ENCODE peak calls at places on chromosomes 7 and 10, in seven cellular contexts. W, A, E, F, O, Z and I are unnamed samples.

GRCh38 chr7:133003052-133003910 is 78.6 kb downstream of the CHCHD3 start:
- DNase-seq in Z (no peak), F (no peak), A (no peak), W (no peak), O (no peak), E (no peak), I (no peak)

GRCh38 chr7:35875292-35875691 is 74.4 kb downstream of the SEPTIN7 start:
- DNase-seq in O (no peak), W (no peak), Z (no peak), A (no peak), F (no peak), E (no peak), I (no peak)

GRCh38 chr7:29289156-29290021 is 94.8 kb downstream of the CHN2 start:
- DNase-seq in E (no peak), O (no peak), W (peak; percentile 63), F (no peak), Z (peak; percentile 33), A (no peak), I (no peak)

GRCh38 chr10:3780056-3780765 is 4.8 kb downstream of the KLF6 start:
- DNase-seq in E (no peak), Z (no peak), W (no peak), A (no peak), O (no peak), F (no peak), I (no peak)

GRCh38 chr10:13271552-13272163 is 28.2 kb downstream of the PHYH start:
- DNase-seq in E (peak; percentile 32), Z (no peak), W (peak; percentile 77), F (no peak), A (peak; percentile 88), O (peak; percentile 91), I (peak; percentile 64)

GRCh38 chr7:98106647-98107312 is at the start of gene LMTK2:
- DNase-seq in W (peak; percentile 81), F (no peak), O (peak; percentile 100), A (peak; percentile 99), Z (peak; percentile 65), E (peak; percentile 73), I (peak; percentile 100)

GRCh38 chr10:18238875-18239485 is 98.8 kb downstream of the CACNB2 start:
- DNase-seq in E (peak; percentile 34), Z (no peak), A (peak; percentile 43), O (no peak), F (no peak), W (peak; percentile 10), I (peak; percentile 46)

GRCh38 chr10:2812631-2813030 is 254.7 kb upstream of the PFKP start:
- DNase-seq in Z (no peak), O (no peak), W (no peak), A (no peak), E (no peak), F (no peak), I (no peak)

GRCh38 chr10:20596065-20596760 is 300.9 kb downstream of the NEBL start:
- DNase-seq in O (no peak), F (no peak), E (no peak), Z (no peak), W (no peak), A (no peak), I (no peak)

GRCh38 chr10:130807721-130808120 is 503.8 kb downstream of the TCERG1L start:
- DNase-seq in W (no peak), O (no peak), F (no peak), E (no peak), A (no peak), Z (no peak), I (no peak)

GRCh38 chr10:44976352-44977198 is 2.0 kb downstream of the DEPP1 start:
- DNase-seq in A (no peak), F (no peak), W (no peak), O (no peak), Z (no peak), E (no peak), I (no peak)

GRCh38 chr10:82211331-82211730 is 336.3 kb downstream of the NRG3 start:
- DNase-seq in Z (no peak), F (no peak), W (no peak), O (no peak), E (no peak), A (no peak), I (no peak)

GRCh38 chr10:125159932-125160855 is at the start of gene CTBP2:
- DNase-seq in O (peak; percentile 68), Z (no peak), W (no peak), E (peak; percentile 44), A (peak; percentile 74), F (no peak), I (peak; percentile 89)

GRCh38 chr10:8439040-8439439 is 384.6 kb downstream of the GATA3 start:
- DNase-seq in Z (no peak), A (no peak), F (no peak), O (no peak), E (no peak), W (no peak), I (no peak)

GRCh38 chr10:22006379-22006884 is 2.9 kb upstream of the DNAJC1 start:
- DNase-seq in W (no peak), O (no peak), F (no peak), A (no peak), Z (no peak), E (no peak), I (no peak)

GRCh38 chr10:22003964-22004281 is 393 bp upstream of the DNAJC1 start:
- DNase-seq in F (no peak), Z (no peak), E (no peak), W (no peak), O (no peak), A (no peak), I (no peak)

GRCh38 chr10:22005763-22006162 is 2.2 kb upstream of the DNAJC1 start:
- DNase-seq in A (no peak), O (no peak), E (no peak), W (no peak), Z (no peak), F (no peak), I (no peak)

GRCh38 chr10:22003111-22003963 is at the start of gene DNAJC1:
- DNase-seq in E (peak; percentile 87), A (peak; percentile 96), F (no peak), W (peak; percentile 92), Z (peak; percentile 83), O (peak; percentile 100), I (peak; percentile 95)

DNA sequence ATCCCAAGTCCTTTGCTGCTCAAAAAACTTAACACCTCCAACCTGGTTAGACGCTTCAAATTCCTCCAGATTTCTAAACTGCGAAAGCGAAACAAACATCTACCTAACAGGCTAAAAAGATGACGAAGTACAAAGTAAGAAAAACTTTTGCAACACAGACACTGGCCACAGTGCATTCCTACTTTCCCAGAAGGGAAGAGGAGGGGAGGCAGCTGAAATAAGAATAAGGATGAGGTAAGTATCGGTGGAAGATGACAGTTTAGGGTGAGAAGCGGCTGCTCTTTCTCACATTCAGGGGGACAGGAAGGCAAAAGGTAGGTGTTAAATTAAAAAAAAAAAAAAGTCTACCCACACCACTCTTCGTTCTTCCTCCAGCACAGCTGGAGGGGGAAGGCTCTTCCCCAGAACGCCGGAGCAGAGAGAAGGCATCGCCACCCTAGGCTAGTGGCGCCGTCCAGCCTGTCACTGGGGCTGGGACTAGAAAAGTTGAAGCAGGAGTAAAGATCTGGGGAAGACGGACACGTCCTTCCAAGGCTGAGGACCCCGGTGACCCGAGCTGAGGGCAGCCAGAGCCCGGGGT is 909 bp downstream of the DNAJC1 start:
- DNase-seq in F (no peak), A (no peak), O (no peak), W (peak; percentile 21), E (no peak), Z (no peak), I (no peak)
- TF ChIP-seq SIN3A in F (no peak), A (no peak), O (no peak), W (no peak), E (no peak), Z (no peak), I (no peak)

GRCh38 chr10:60235001-60235400 is 154.7 kb downstream of the ANK3 start:
- DNase-seq in Z (no peak), E (no peak), O (no peak), F (no peak), A (no peak), W (no peak), I (no peak)

GRCh38 chr10:60238408-60239100 is 151.1 kb downstream of the ANK3 start:
- DNase-seq in W (no peak), A (peak; percentile 62), O (no peak), Z (peak; percentile 23), E (peak; percentile 2), F (peak; percentile 15), I (peak; percentile 18)

GRCh38 chr10:60236869-60237524 is 152.7 kb downstream of the ANK3 start:
- DNase-seq in Z (peak; percentile 95), W (no peak), O (no peak), A (no peak), F (no peak), E (no peak), I (peak; percentile 16)

GRCh38 chr10:60239228-60239627 is 150.4 kb downstream of the ANK3 start:
- DNase-seq in A (no peak), F (no peak), W (no peak), E (no peak), O (no peak), Z (no peak), I (no peak)

DNA sequence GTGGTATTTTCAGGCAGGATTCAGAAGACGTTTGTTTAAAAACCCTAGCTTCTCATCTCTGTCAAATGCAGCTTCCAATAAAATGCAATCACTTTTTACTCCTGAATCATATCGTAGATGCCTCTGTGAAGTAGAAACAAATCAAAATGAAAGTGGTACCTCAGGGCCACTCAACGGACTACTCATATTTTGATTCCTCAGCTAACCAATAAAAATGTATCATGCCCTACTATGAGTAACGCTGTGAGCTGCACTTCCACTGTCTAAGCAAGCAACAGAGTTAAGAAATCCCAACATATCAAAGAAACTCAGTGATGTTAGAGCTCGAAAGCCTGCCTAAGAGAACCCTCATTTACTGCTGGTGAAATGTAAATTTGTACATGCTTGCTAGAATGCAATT is 151.7 kb downstream of the ANK3 start:
- DNase-seq in W (no peak), O (no peak), F (no peak), A (no peak), E (no peak), Z (peak; percentile 28), I (no peak)
- TF ChIP-seq SIN3A in W (no peak), O (no peak), F (no peak), A (no peak), E (no peak), Z (no peak), I (no peak)

GRCh38 chr10:87660484-87661133 is 931 bp downstream of the PAPSS2 start:
- DNase-seq in W (no peak), F (no peak), E (no peak), A (peak; percentile 40), O (no peak), Z (no peak), I (no peak)
- TF ChIP-seq SIN3A in W (no peak), F (no peak), E (no peak), A (no peak), O (no peak), Z (no peak), I (no peak)

DNA sequence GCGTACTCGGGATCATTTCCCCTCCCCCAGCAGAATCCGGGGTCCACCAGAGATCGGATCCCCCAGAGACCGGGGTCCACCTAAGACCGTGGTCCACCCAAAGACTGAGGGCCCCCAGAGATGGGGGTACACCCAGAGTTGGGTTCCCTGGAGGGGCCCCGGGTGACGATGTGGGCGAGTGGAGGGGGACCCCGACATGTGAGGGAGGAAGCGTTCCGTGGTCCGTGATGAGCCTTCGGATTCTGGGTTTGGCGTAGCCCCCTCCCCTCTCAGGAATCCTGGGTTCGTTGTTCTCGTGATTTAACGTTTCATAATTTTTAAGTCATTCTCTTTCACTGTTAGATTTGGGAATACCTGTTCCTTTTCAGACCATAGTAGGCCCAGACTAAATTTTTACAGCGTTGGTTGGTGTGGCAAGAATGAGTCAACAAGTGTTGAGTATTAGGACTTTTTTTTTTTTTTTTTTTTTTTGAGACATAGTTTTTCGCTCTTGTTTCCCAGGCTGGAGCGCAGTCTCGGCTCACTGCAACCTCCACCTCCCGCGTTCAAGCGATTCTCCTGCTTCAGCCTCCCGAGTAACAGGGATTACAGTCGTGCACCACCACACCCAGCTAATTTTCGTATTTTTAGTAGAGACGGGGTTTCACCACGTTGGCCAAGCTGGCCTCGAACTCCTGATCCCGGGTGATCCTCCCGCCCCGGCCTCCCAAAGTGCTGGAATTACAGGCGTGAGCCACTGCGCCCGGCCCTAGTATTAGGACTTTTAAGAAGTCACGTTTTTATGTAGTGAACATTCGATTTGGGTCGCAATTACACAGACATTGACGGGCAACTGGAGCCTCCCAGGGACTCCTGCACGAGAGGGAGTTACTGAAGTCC is 672 bp downstream of the GTPBP4 start:
- DNase-seq in A (peak; percentile 72), Z (no peak), O (no peak), E (no peak), W (no peak), F (no peak), I (no peak)
- TF ChIP-seq SIN3A in A (no peak), Z (no peak), O (no peak), E (no peak), W (no peak), F (no peak), I (no peak)